ENCODE peak calls at places on chromosome 10, in nine cellular contexts. D is WTC11; Y is astrocyte of the spinal cord; K is MM.1S; S is stimulated activated naive B cell treated with anti-CD40 and anti-IgM and Interleukin-4, amounts not matched to agents 10 μg/mL and 1 μg/mL and 100 μg/mL, for 72 hours; B is transverse colon; C is foreskin fibroblast; I is globus pallidus; F is M059J. X is an unnamed sample.

GRCh38 chr10:69348824-69349541 is 67.7 kb downstream of the TACR2 start:
- DNase-seq in B (peak), Y (peak), C (peak), S (no peak), F (peak), K (no peak), I (peak), D (no peak), X (no peak)

GRCh38 chr10:44361080-44361479 is 23.8 kb downstream of the CXCL12 start:
- DNase-seq in D (no peak), I (no peak), S (no peak), K (no peak), Y (no peak), C (no peak), F (no peak), B (no peak), X (no peak)

GRCh38 chr10:50567384-50567783 is 56.4 kb downstream of the SGMS1 start:
- DNase-seq in K (no peak), D (no peak), F (no peak), C (no peak), S (no peak), B (no peak), Y (no peak), I (no peak), X (no peak)

GRCh38 chr10:72702868-72703581 is 11.1 kb downstream of the MCU start:
- DNase-seq in S (no peak), I (no peak), D (no peak), Y (no peak), F (peak), B (no peak), K (peak), C (peak), X (no peak)

GRCh38 chr10:109696462-109696861 is 226.8 kb downstream of the XPNPEP1 start:
- DNase-seq in S (no peak), I (no peak), D (no peak), B (no peak), C (no peak), K (no peak), Y (no peak), F (no peak), X (no peak)

GRCh38 chr10:85791846-85792532 is 574.6 kb downstream of the GRID1 start:
- DNase-seq in S (no peak), I (peak), D (no peak), C (no peak), F (no peak), B (no peak), Y (peak), K (no peak), X (no peak)

GRCh38 chr10:5198386-5198785 is 1.7 kb downstream of the AKR1C4 start:
- DNase-seq in C (peak), F (peak), B (no peak), Y (no peak), K (no peak), D (no peak), I (no peak), S (no peak), X (no peak)

GRCh38 chr10:23610626-23611307 is 171.9 kb downstream of the OTUD1 start:
- DNase-seq in F (no peak), D (no peak), S (no peak), Y (no peak), C (no peak), B (no peak), K (no peak), I (peak), X (no peak)

GRCh38 chr10:14195455-14195854 is 135.3 kb downstream of the FRMD4A start:
- DNase-seq in D (no peak), I (no peak), K (no peak), Y (no peak), C (no peak), S (no peak), F (no peak), B (no peak), X (no peak)

GRCh38 chr10:4391683-4392082 is 434.3 kb upstream of the AKR1E2 start:
- DNase-seq in K (no peak), C (no peak), D (peak), S (no peak), I (no peak), Y (no peak), B (no peak), F (no peak), X (no peak)

GRCh38 chr10:43000651-43001426 is 76.0 kb upstream of the RET start:
- DNase-seq in K (no peak), Y (no peak), B (no peak), C (no peak), F (no peak), S (no peak), D (peak), I (no peak), X (no peak)

GRCh38 chr10:12563489-12563888 is 214.1 kb downstream of the CAMK1D start:
- DNase-seq in D (no peak), I (no peak), B (no peak), S (no peak), K (no peak), F (no peak), C (no peak), Y (no peak), X (no peak)

GRCh38 chr10:120336910-120337540 is 120.0 kb upstream of the PLPP4 start:
- DNase-seq in D (peak), C (peak), F (peak), I (peak), K (peak), Y (peak), B (peak), S (peak), X (no peak)

GRCh38 chr10:132590752-132591121 is 53.1 kb downstream of the INPP5A start:
- DNase-seq in F (peak), Y (no peak), C (no peak), I (no peak), B (no peak), D (no peak), K (no peak), S (no peak), X (no peak)

GRCh38 chr10:129741280-129741977 is 222.6 kb downstream of the EBF3 start:
- DNase-seq in S (no peak), D (peak), Y (no peak), K (no peak), C (no peak), I (no peak), F (no peak), B (no peak), X (no peak)

GRCh38 chr10:48981310-48981907 is 41.8 kb upstream of the LRRC18 start:
- DNase-seq in S (peak), F (peak), Y (peak), I (peak), C (peak), B (peak), D (peak), K (peak), X (peak)

GRCh38 chr10:4130685-4131084 is 345.7 kb upstream of the KLF6 start:
- DNase-seq in K (no peak), D (no peak), B (no peak), F (no peak), C (no peak), Y (no peak), S (peak), I (peak), X (peak)

GRCh38 chr10:11178606-11179221 is 161.0 kb downstream of the CELF2 start:
- DNase-seq in Y (peak), C (peak), B (peak), F (peak), S (peak), K (peak), I (peak), D (no peak), X (peak)

GRCh38 chr10:25059990-25060389 is 43.6 kb downstream of the THNSL1 start:
- DNase-seq in K (no peak), I (no peak), F (peak), Y (peak), C (peak), D (no peak), S (no peak), B (peak), X (no peak)

GRCh38 chr10:126571203-126571602 is 99.3 kb downstream of the C10orf90 start:
- DNase-seq in C (no peak), D (peak), F (peak), B (no peak), K (no peak), I (no peak), Y (no peak), S (no peak), X (no peak)

GRCh38 chr10:17026686-17027485 is 102.7 kb downstream of the CUBN start:
- DNase-seq in S (peak), Y (peak), D (no peak), I (no peak), C (peak), F (no peak), K (no peak), B (no peak), X (peak)